ENCODE peak calls at places on chromosomes 3 and 15, in four cellular contexts. Q, Y, B and G are unnamed samples.

GRCh38 chr3:150407051-150407817 is 864 bp upstream of the TSC22D2 start:
- DNase-seq in Q (no peak), Y (no peak), B (peak; percentile 60), G (no peak)

GRCh38 chr3:50550079-50550736 is 17.3 kb downstream of the C3orf18 start:
- DNase-seq in Y (peak; percentile 81), Q (peak; percentile 94), B (peak; percentile 74), G (peak; percentile 77)

GRCh38 chr3:183579967-183580720 is 24.6 kb upstream of the KLHL6 start:
- DNase-seq in Y (no peak), B (no peak), Q (no peak), G (no peak)

GRCh38 chr15:67512140-67512539 is 8.8 kb upstream of the C15orf61 start:
- DNase-seq in Y (no peak), B (no peak), Q (no peak), G (no peak)

GRCh38 chr3:5192568-5193319 is 5.2 kb downstream of the EDEM1 start:
- DNase-seq in B (peak; percentile 49), Y (no peak), Q (no peak), G (no peak)

GRCh38 chr15:78389356-78389755 is 48.7 kb upstream of the IREB2 start:
- DNase-seq in Y (no peak), B (peak; percentile 61), Q (no peak), G (no peak)

GRCh38 chr15:76187151-76187550 is 124.1 kb downstream of the ETFA start:
- DNase-seq in Y (no peak), B (no peak), Q (no peak), G (no peak)

GRCh38 chr3:191290311-191291025 is 38.7 kb upstream of the CCDC50 start:
- DNase-seq in Y (no peak), Q (no peak), B (no peak), G (no peak)

GRCh38 chr15:62026707-62027565 is 33.3 kb downstream of the VPS13C start:
- DNase-seq in B (no peak), Y (no peak), Q (no peak), G (no peak)

GRCh38 chr15:65303687-65304392 is 637 bp upstream of the RNU5B-1 start:
- DNase-seq in Y (peak; percentile 64), B (peak; percentile 77), Q (no peak), G (peak; percentile 94)

GRCh38 chr3:194382892-194383223 is 13.3 kb upstream of the LRRC15 start:
- DNase-seq in B (no peak), Y (peak; percentile 29), Q (peak; percentile 53), G (no peak)

GRCh38 chr3:155335955-155336354 is 42.5 kb upstream of the STRIT1 start:
- DNase-seq in B (no peak), Y (no peak), Q (no peak), G (no peak)

GRCh38 chr3:112001516-112001915 is 2.8 kb downstream of the TAGLN3 start:
- DNase-seq in Y (no peak), Q (no peak), B (no peak), G (peak; percentile 34)

GRCh38 chr3:10764314-10765051 is 51.5 kb upstream of the SLC6A11 start:
- DNase-seq in Q (peak; percentile 55), B (no peak), Y (peak; percentile 36), G (no peak)

GRCh38 chr3:150443331-150443741 is 35.2 kb downstream of the TSC22D2 start:
- DNase-seq in B (no peak), Q (no peak), Y (no peak), G (no peak)

GRCh38 chr3:167467848-167468611 is 5.8 kb downstream of the SERPINI2 start:
- DNase-seq in Q (no peak), B (no peak), Y (no peak), G (no peak)

GRCh38 chr3:157754415-157754814 is 251.2 kb upstream of the VEPH1 start:
- DNase-seq in B (no peak), Q (no peak), Y (no peak), G (peak; percentile 20)

GRCh38 chr3:125072310-125072709 is 16.5 kb upstream of the HEG1 start:
- DNase-seq in B (peak; percentile 84), Y (no peak), Q (no peak), G (no peak)

GRCh38 chr15:89812126-89812846 is 2.4 kb downstream of the ANPEP start:
- DNase-seq in Y (no peak), B (peak; percentile 9), Q (no peak), G (no peak)

GRCh38 chr15:57079446-57079845 is 161.0 kb downstream of the TCF12 start:
- DNase-seq in B (no peak), Q (no peak), Y (no peak), G (no peak)

GRCh38 chr3:170482199-170482598 is 63.5 kb downstream of the CLDN11 start:
- DNase-seq in Y (no peak), B (no peak), Q (peak; percentile 30), G (no peak)

DNA sequence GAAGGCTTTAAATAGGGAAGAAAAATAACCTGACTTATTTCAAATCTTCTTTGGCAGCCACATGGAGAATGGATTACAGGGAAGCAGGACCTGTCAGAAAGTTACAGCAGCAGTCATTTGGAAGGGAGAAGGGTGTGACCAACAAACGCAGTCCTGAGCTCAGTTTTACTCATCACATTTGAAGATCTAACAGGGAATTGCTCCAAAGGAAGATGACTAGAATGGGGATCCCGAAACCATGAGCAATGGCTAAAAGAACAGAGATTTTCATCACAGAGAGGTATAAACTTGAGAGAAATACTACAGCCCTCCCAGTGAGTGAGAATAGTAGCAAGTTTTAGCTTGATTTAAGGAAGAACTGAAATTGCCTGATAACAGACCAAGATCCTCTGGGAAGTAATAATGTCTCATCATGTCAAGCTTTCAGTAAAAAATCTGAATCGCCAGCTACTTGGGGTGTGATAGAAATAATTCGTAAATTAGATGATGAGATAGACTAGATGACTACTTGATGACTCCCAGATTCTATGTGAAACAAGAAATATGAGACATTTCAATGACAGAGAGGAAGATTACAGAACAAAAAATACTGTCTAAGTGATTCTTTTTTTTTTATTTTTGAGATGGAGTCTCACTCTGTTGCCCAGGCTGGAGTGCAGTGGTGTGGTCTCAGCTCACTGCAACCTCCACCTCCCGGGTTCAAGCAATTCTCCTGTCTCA is 17.0 kb downstream of the CD47 start:
- DNase-seq in B (no peak), Y (no peak), Q (no peak), G (no peak)
- H3K79me2 ChIP-seq in B (no peaks in the 10 kb centered on the region), Y (no peaks in the 10 kb centered on the region), Q (no peaks in the 10 kb centered on the region), G (no peaks in the 10 kb centered on the region)

GRCh38 chr15:40893019-40893723 is 1.1 kb upstream of the VPS18 start:
- DNase-seq in Y (peak; percentile 32), B (no peak), Q (no peak), G (no peak)
- H3K9ac ChIP-seq in Y (no peak overlapping the region), B (no peak overlapping the region), Q (no peak overlapping the region), G (no peak overlapping the region)

GRCh38 chr3:104909188-104909587 is 457.5 kb upstream of the ALCAM start:
- DNase-seq in B (no peak), Q (no peak), Y (no peak), G (no peak)

GRCh38 chr3:104907507-104907906 is 459.2 kb upstream of the ALCAM start:
- DNase-seq in Q (no peak), B (no peak), Y (no peak), G (no peak)

GRCh38 chr3:104908761-104909160 is 457.9 kb upstream of the ALCAM start:
- DNase-seq in B (no peak), Y (no peak), Q (no peak), G (peak; percentile 3)

GRCh38 chr3:104911376-104911775 is 455.3 kb upstream of the ALCAM start:
- DNase-seq in Q (no peak), B (no peak), Y (no peak), G (no peak)

GRCh38 chr3:104909721-104910120 is 457.0 kb upstream of the ALCAM start:
- DNase-seq in Q (no peak), B (no peak), Y (no peak), G (no peak)
- H3K4ac ChIP-seq in Q (no peak overlapping the region), B (no peak overlapping the region), Y (no peak overlapping the region), G (no peak overlapping the region)

DNA sequence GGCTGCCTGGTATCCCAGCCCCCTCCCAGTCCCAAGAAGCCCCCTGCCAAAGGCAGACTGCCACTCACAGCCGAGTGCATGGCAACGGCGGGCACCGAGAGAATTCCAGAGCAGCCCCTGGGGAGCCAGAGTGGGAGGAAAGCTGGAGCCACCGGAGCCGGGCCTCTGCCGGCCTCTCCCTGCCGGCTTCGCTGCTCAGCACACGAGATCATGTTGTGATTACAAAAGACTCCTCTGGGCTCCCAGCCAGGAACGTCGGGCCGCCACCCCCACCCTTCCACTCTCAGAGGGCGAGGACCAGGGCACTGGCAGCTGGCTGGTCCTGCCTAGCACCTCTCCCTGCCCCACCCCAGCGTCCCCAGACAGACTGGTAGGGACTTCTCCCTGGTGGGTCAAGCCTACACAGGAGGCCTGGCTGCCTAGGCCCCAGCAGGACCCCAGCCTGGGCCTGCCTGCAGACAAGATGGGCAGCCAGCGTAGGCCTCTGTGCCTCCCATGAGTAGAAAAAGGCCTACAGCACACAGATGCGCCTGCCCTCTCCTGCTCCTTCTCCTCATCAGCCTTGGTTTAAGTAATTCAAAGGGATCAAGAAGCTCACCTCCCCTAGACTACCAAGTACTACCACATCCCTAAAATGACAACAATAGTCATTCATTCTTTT is at the start of gene CCDC9B:
- DNase-seq in Y (no peak), Q (peak; percentile 60), B (peak; percentile 31), G (no peak)
- H3K79me2 ChIP-seq in Y (no peaks in the 10 kb centered on the region), Q (no peaks in the 10 kb centered on the region), B (no peaks in the 10 kb centered on the region), G (no peaks in the 10 kb centered on the region)

GRCh38 chr3:53772562-53773329 is 73.5 kb downstream of the CHDH start:
- DNase-seq in Q (no peak), B (peak; percentile 53), Y (no peak), G (no peak)
- H3K9ac ChIP-seq in Q (no peak overlapping the region), B (no peak overlapping the region), Y (no peak overlapping the region), G (no peak overlapping the region)

GRCh38 chr15:98891301-98891700 is 116.3 kb downstream of the PGPEP1L start:
- DNase-seq in B (no peak), Y (no peak), Q (no peak), G (no peak)
- H3K4ac ChIP-seq in B (peak overlapping the region; percentile 62), Y (no peak overlapping the region), Q (no peak overlapping the region), G (no peak overlapping the region)

DNA sequence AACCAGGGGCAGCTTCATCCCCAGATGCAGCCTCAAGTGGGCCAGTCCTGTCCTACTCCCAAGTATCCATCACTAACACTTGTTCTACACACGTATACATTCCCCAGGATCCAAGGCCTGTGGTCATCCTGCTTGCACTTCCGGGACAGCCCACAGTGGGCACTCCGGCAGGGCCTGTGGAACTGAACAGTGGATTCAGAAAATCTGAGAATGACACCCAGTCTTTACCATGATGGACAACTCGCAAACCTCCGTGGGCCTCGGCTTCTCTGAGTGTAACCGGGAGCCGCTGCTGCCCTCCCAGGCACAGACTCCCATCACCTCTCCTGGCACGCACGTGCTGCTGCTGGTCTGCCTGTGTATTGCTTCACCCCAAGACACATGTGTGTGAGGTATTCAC is 59.6 kb downstream of the ATP10A start:
- DNase-seq in Y (peak; percentile 12), B (no peak), Q (no peak), G (no peak)
- H3K79me2 ChIP-seq in Y (no peaks in the 10 kb centered on the region), B (no peaks in the 10 kb centered on the region), Q (no peaks in the 10 kb centered on the region), G (no peaks in the 10 kb centered on the region)